ENCODE peak calls at places on chromosomes 13 and 19, in ten cellular contexts. M is body of pancreas, Z is breast epithelium, W is HCT116, B is pancreas, T is AG04450, E is kidney, L is RWPE1, F is thoracic aorta, P is gastrocnemius medialis. A is an unnamed sample.

GRCh38 chr19:29098863-29099481 is 114.0 kb downstream of the UQCRFS1 start:
- DNase-seq in F (peak; percentile 11), P (peak; percentile 77), Z (no peak), B (no peak), E (peak; percentile 93), L (peak; percentile 84), M (no peak), W (no peak), T (peak; percentile 7), A (peak; percentile 84)

GRCh38 chr19:18650048-18650435 is 13.2 kb downstream of the KLHL26 start:
- DNase-seq in F (no peak), E (peak; percentile 90), Z (no peak), M (peak; percentile 30), B (no peak), P (peak; percentile 68), T (no peak), W (no peak), L (no peak), A (peak; percentile 85)

GRCh38 chr13:74586839-74587238 is 452.6 kb upstream of the KLF12 start:
- DNase-seq in T (no peak), F (no peak), P (no peak), E (no peak), L (no peak), M (no peak), B (no peak), Z (no peak), W (no peak), A (no peak)

GRCh38 chr13:94362411-94362909 is 117.0 kb downstream of the DCT start:
- DNase-seq in E (no peak), W (peak; percentile 68), B (peak; percentile 26), L (peak; percentile 80), P (peak; percentile 30), M (peak; percentile 69), Z (no peak), F (peak; percentile 33), T (peak; percentile 86), A (no peak)

GRCh38 chr13:68551701-68552522 is 1321.8 kb upstream of the PCDH9 start:
- DNase-seq in W (no peak), B (no peak), T (no peak), F (no peak), L (no peak), M (no peak), P (no peak), Z (no peak), E (no peak), A (no peak)

GRCh38 chr13:74316531-74316930 is 182.3 kb upstream of the KLF12 start:
- DNase-seq in L (no peak), P (no peak), E (no peak), F (no peak), Z (no peak), B (no peak), T (no peak), M (no peak), W (no peak), A (no peak)

GRCh38 chr19:51676566-51677083 is 16.5 kb upstream of the SPACA6 start:
- DNase-seq in T (no peak), M (no peak), W (no peak), B (no peak), Z (no peak), P (no peak), L (no peak), E (no peak), F (no peak), A (no peak)

GRCh38 chr13:111846396-111847174 is 220.4 kb upstream of the SOX1 start:
- DNase-seq in B (no peak), T (no peak), P (no peak), Z (no peak), F (no peak), M (no peak), L (no peak), E (no peak), W (no peak), A (no peak)

GRCh38 chr13:51737609-51738008 is 66.4 kb downstream of the DHRS12 start:
- DNase-seq in L (no peak), P (no peak), E (no peak), M (no peak), B (no peak), F (no peak), W (no peak), Z (no peak), T (no peak), A (no peak)

GRCh38 chr13:45658586-45659235 is 43.2 kb upstream of the ERICH6B start:
- DNase-seq in Z (no peak), F (no peak), W (no peak), E (no peak), P (no peak), M (no peak), T (no peak), B (no peak), L (peak; percentile 76), A (no peak)

GRCh38 chr13:58869566-58869965 is 1238.0 kb downstream of the PCDH17 start:
- DNase-seq in T (no peak), P (no peak), B (no peak), E (no peak), F (no peak), M (no peak), W (no peak), L (no peak), Z (no peak), A (no peak)

GRCh38 chr13:88926890-88927502 is 1255.8 kb downstream of the SLITRK5 start:
- DNase-seq in T (no peak), M (no peak), B (no peak), L (no peak), Z (no peak), F (no peak), W (no peak), E (peak; percentile 43), P (no peak), A (no peak)

GRCh38 chr19:6807291-6807690 is 34.8 kb downstream of the VAV1 start:
- DNase-seq in W (no peak), T (no peak), B (no peak), M (no peak), L (no peak), P (no peak), E (no peak), Z (no peak), F (no peak), A (no peak)

GRCh38 chr19:48798937-48799336 is 11.9 kb downstream of the BCAT2 start:
- DNase-seq in P (no peak), B (peak; percentile 19), L (no peak), E (no peak), W (no peak), T (no peak), Z (no peak), M (no peak), F (no peak), A (no peak)

GRCh38 chr19:38505958-38506357 is 72.5 kb downstream of the RYR1 start:
- DNase-seq in E (no peak), L (no peak), T (no peak), F (no peak), B (no peak), Z (no peak), M (no peak), P (no peak), W (no peak), A (no peak)

GRCh38 chr19:55537741-55538111 is 793 bp upstream of the SBK2 start:
- DNase-seq in F (no peak), Z (no peak), E (no peak), M (no peak), W (no peak), B (no peak), P (no peak), L (no peak), T (no peak), A (no peak)

GRCh38 chr19:12666305-12667048 is at the start of the genes MAN2B1 and WDR83:
- DNase-seq in P (peak; percentile 71), B (peak; percentile 81), T (no peak), E (peak; percentile 89), W (no peak), L (peak; percentile 90), M (peak; percentile 75), Z (peak; percentile 61), F (no peak), A (peak; percentile 85)

GRCh38 chr19:35347171-35347929 is at the start of gene FFAR1:
- DNase-seq in M (no peak), W (no peak), F (no peak), Z (peak; percentile 48), T (no peak), B (no peak), P (no peak), E (peak; percentile 39), L (no peak), A (no peak)

DNA sequence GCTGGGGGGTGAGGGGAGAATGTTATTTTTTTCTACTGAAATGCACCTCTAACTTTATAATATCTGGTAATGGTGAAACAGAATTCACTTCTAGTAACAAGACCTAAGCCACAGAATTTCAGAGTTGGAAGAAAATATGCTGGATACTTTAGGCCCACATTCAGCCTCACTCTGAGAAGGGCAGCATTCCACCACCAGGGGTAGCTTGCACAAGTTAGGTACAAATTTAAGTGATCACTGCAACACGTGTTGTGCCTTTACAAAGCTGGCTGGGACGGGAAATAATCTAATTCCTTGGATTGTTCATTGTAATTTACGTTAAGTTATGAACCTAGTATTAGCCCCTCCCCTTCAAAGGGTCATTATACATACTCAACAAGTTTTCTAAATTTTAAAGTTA is 192.3 kb downstream of the RGCC start:
- DNase-seq in P (no peak), M (no peak), T (no peak), F (no peak), B (no peak), Z (no peak), L (no peak), W (peak; percentile 22), E (no peak), A (no peak)
- TF ChIP-seq CTCF in P (no peak), M (no peak), T (peak; percentile 50), F (no peak), B (no peak), Z (no peak), L (no peak), W (peak; percentile 72), E (no peak), A (peak; percentile 18)

DNA sequence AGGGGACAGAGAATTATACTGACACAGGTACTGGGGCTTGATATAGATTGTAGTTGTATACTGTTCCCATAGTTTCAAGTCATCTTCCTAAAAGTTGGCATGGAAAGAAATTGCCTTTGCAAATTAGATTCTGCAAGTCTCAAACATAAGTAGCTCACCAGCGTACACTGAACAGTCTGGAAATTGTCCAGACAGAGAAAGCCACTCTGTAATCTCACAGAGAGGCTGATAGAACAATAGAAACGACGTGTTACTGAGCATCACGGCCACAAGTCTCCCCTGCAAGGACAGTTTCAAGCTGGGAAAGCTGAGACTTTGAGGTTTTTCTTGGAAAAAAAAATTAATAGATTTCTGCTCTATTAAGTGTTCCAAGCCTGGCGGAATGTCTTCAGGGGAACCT is 228.6 kb downstream of the DNAJC15 start:
- DNase-seq in B (no peak), T (no peak), F (no peak), E (no peak), L (no peak), M (no peak), W (no peak), P (no peak), Z (no peak), A (no peak)
- H3K27ac ChIP-seq in B (no peak overlapping the region), T (no peak overlapping the region), F (no peak overlapping the region), E (no peak overlapping the region), L (no peak overlapping the region), M (no peak overlapping the region), W (no peak overlapping the region), P (no peak overlapping the region), Z (no peak overlapping the region), A (no peak overlapping the region)

GRCh38 chr19:10802479-10802878 is 33.5 kb downstream of the TMED1 start:
- DNase-seq in M (no peak), W (no peak), T (no peak), B (no peak), F (no peak), L (no peak), E (no peak), Z (no peak), P (no peak), A (no peak)
- TF ChIP-seq CTCF in M (no peak), W (no peak), T (no peak), B (no peak), F (no peak), L (no peak), E (no peak), Z (no peak), P (no peak), A (no peak)

GRCh38 chr19:50362656-50363424 is 2.6 kb downstream of the NAPSA start:
- DNase-seq in M (no peak), T (no peak), L (no peak), P (no peak), F (no peak), E (no peak), B (no peak), W (no peak), Z (no peak), A (no peak)
- H3K27ac ChIP-seq in M (no peak overlapping the region), T (no peak overlapping the region), L (no peak overlapping the region), P (no peak overlapping the region), F (no peak overlapping the region), E (no peak overlapping the region), B (no peak overlapping the region), W (no peak overlapping the region), Z (no peak overlapping the region), A (no peak overlapping the region)